ENCODE peak calls at places on chromosomes 6 and 20, in nine cellular contexts. Z, R, T, C, D, A, V, J and P are unnamed samples.
A peak's percentile ranks its signal among the peaks of the same experiment; 100 is the strongest.

GRCh38 chr6:24495516-24495847 is 713 bp downstream of the ALDH5A1 start:
- DNase-seq in Z (no peak), J (peak; percentile 8), C (peak; percentile 32), T (peak; percentile 38), A (no peak), D (no peak), R (no peak), V (peak; percentile 20), P (peak; percentile 68)

GRCh38 chr6:8879334-8879733 is 444.0 kb upstream of the SLC35B3 start:
- DNase-seq in R (no peak), V (no peak), C (no peak), J (no peak), D (no peak), Z (no peak), T (no peak), A (no peak), P (no peak)

GRCh38 chr6:130765181-130765727 is 62.0 kb upstream of the SMLR1 start:
- DNase-seq in A (no peak), R (no peak), V (no peak), T (no peak), C (no peak), J (no peak), D (no peak), Z (no peak), P (no peak)

GRCh38 chr20:45552456-45552855 is 5.3 kb upstream of the EPPIN start:
- DNase-seq in R (no peak), A (no peak), V (no peak), T (no peak), Z (no peak), C (peak; percentile 85), J (no peak), D (no peak), P (no peak)

GRCh38 chr20:45892049-45892816 is 1.1 kb downstream of the CTSA start:
- DNase-seq in J (no peak), A (no peak), C (peak; percentile 49), R (peak; percentile 38), T (no peak), Z (no peak), V (no peak), D (no peak), P (peak; percentile 41)

GRCh38 chr6:33430991-33431879 is 11.4 kb downstream of the SYNGAP1 start:
- DNase-seq in D (peak; percentile 71), A (no peak), R (no peak), Z (peak; percentile 39), V (peak; percentile 72), T (peak; percentile 70), C (peak; percentile 47), J (peak; percentile 76), P (peak; percentile 88)

GRCh38 chr6:4125933-4126864 is 9.2 kb downstream of the ECI2 start:
- DNase-seq in A (peak; percentile 77), T (no peak), D (no peak), C (peak; percentile 38), R (peak; percentile 30), V (no peak), J (no peak), Z (peak; percentile 63), P (no peak)

GRCh38 chr20:22341508-22341907 is 242.9 kb downstream of the FOXA2 start:
- DNase-seq in D (no peak), C (no peak), Z (no peak), J (no peak), T (no peak), A (no peak), V (no peak), R (no peak), P (no peak)

GRCh38 chr20:44725852-44726251 is 10.7 kb downstream of the CCN5 start:
- DNase-seq in C (no peak), D (no peak), Z (no peak), A (no peak), T (no peak), V (no peak), R (no peak), J (no peak), P (no peak)

GRCh38 chr6:131781717-131782116 is 26.1 kb upstream of the ENPP1 start:
- DNase-seq in T (no peak), V (no peak), A (no peak), J (no peak), Z (no peak), C (no peak), D (no peak), R (no peak), P (no peak)

GRCh38 chr20:37276494-37277252 is 12.8 kb upstream of the MANBAL start:
- DNase-seq in Z (peak; percentile 76), V (no peak), R (no peak), T (no peak), J (no peak), C (peak; percentile 71), A (peak; percentile 35), D (no peak), P (no peak)

GRCh38 chr6:119821380-119821779 is 471.8 kb upstream of the MAN1A1 start:
- DNase-seq in A (no peak), J (no peak), T (no peak), R (no peak), Z (no peak), D (no peak), V (no peak), C (no peak), P (no peak)

GRCh38 chr20:49765846-49766541 is 46.6 kb upstream of the SLC9A8 start:
- DNase-seq in R (no peak), V (no peak), Z (no peak), J (no peak), D (no peak), A (no peak), C (no peak), T (no peak), P (no peak)

GRCh38 chr20:44717986-44718385 is 2.8 kb downstream of the CCN5 start:
- DNase-seq in A (no peak), C (peak; percentile 17), T (no peak), R (peak; percentile 28), D (no peak), Z (no peak), J (no peak), V (no peak), P (peak; percentile 77)

GRCh38 chr6:153553627-153554026 is 422.5 kb upstream of the RGS17 start:
- DNase-seq in A (no peak), V (no peak), D (no peak), R (peak; percentile 5), C (peak; percentile 1), Z (no peak), J (no peak), T (no peak), P (peak; percentile 78)

GRCh38 chr6:149701699-149702098 is 16.2 kb downstream of the LATS1 start:
- DNase-seq in J (no peak), D (no peak), V (no peak), C (no peak), Z (no peak), T (no peak), R (no peak), A (no peak), P (peak; percentile 15)

GRCh38 chr20:5557123-5557522 is 193.1 kb upstream of the SHLD1 start:
- DNase-seq in J (peak; percentile 20), R (peak; percentile 34), Z (peak; percentile 29), T (peak; percentile 35), C (peak; percentile 53), V (peak; percentile 21), A (no peak), D (no peak), P (peak; percentile 60)

GRCh38 chr20:51059862-51060261 is 37.0 kb upstream of the KCNG1 start:
- DNase-seq in R (no peak), T (no peak), C (no peak), J (no peak), V (no peak), Z (no peak), D (no peak), A (no peak), P (no peak)

GRCh38 chr20:46062621-46063020 is 27.1 kb downstream of the NCOA5 start:
- DNase-seq in T (no peak), J (no peak), Z (no peak), D (no peak), C (no peak), A (no peak), V (no peak), R (no peak), P (no peak)

GRCh38 chr6:62891065-62891647 is 320.1 kb upstream of the FKBP1C start:
- DNase-seq in C (no peak), A (no peak), V (no peak), T (no peak), Z (no peak), R (peak; percentile 9), J (no peak), D (no peak), P (no peak)

GRCh38 chr6:36730424-36731380 is 33.1 kb downstream of the RAB44 start:
- DNase-seq in Z (no peak), A (no peak), C (no peak), J (no peak), R (no peak), V (no peak), T (no peak), D (no peak), P (no peak)

GRCh38 chr6:90249458-90249857 is 47.2 kb downstream of the BACH2 start:
- DNase-seq in R (no peak), A (no peak), Z (no peak), D (no peak), V (no peak), J (no peak), T (no peak), C (no peak), P (no peak)

GRCh38 chr6:99905209-99906106 is 88.6 kb downstream of the MCHR2 start:
- DNase-seq in T (no peak), R (peak; percentile 38), V (no peak), C (peak; percentile 48), Z (peak; percentile 21), A (peak; percentile 3), D (no peak), J (no peak), P (peak; percentile 78)

GRCh38 chr6:31886426-31887068 is 7.8 kb upstream of the SLC44A4 start:
- DNase-seq in D (no peak), C (no peak), T (no peak), Z (no peak), V (no peak), R (no peak), A (no peak), J (no peak), P (no peak)

GRCh38 chr20:10909803-10910202 is 236.0 kb upstream of the JAG1 start:
- DNase-seq in Z (no peak), D (no peak), J (no peak), V (no peak), R (no peak), A (no peak), T (no peak), C (no peak), P (no peak)

GRCh38 chr20:24452498-24453133 is 16.8 kb upstream of the SYNDIG1 start:
- DNase-seq in T (no peak), C (no peak), D (no peak), A (no peak), R (no peak), J (no peak), Z (no peak), V (no peak), P (no peak)

GRCh38 chr6:161949531-161949930 is 675.7 kb upstream of the AGPAT4 start:
- DNase-seq in Z (no peak), A (no peak), T (no peak), C (no peak), V (no peak), D (no peak), J (no peak), R (no peak), P (no peak)

GRCh38 chr20:62281161-62281933 is 21.4 kb upstream of the ADRM1 start:
- DNase-seq in V (no peak), A (no peak), D (no peak), Z (no peak), R (no peak), C (no peak), T (no peak), J (no peak), P (no peak)

GRCh38 chr6:107185570-107185969 is 70.3 kb upstream of the BEND3 start:
- DNase-seq in A (no peak), C (peak; percentile 27), R (no peak), Z (no peak), D (no peak), T (peak; percentile 3), V (no peak), J (no peak), P (peak; percentile 35)

GRCh38 chr6:146984251-146984924 is 219.8 kb upstream of the STXBP5 start:
- DNase-seq in A (peak; percentile 11), D (no peak), Z (no peak), J (no peak), T (no peak), C (no peak), V (no peak), R (no peak), P (no peak)

GRCh38 chr6:7758456-7758855 is 32.6 kb downstream of the BMP6 start:
- DNase-seq in V (no peak), A (peak; percentile 92), Z (peak; percentile 65), R (no peak), J (no peak), D (no peak), T (no peak), C (no peak), P (no peak)